ENCODE peak calls at places on chromosomes 3 and 15, in seven cellular contexts. E is AG10803, O is fibroblast of lung, A is GM20000, H is fibroblast of the aortic adventitia, G is foreskin keratinocyte, I is tibial artery. Z is an unnamed sample.

GRCh38 chr3:16373270-16373785 is 108.3 kb downstream of the OXNAD1 start:
- DNase-seq in E (no peak), O (no peak), A (no peak), H (no peak), G (no peak), I (no peak), Z (no peak)

GRCh38 chr3:52722491-52722890 is 16.6 kb downstream of the SPCS1 start:
- DNase-seq in E (no peak), O (no peak), A (no peak), H (no peak), G (no peak), I (no peak), Z (no peak)

GRCh38 chr3:17045705-17046104 is 160.9 kb downstream of the PLCL2 start:
- DNase-seq in E (no peak), O (no peak), A (no peak), H (no peak), G (no peak), I (no peak), Z (no peak)

GRCh38 chr3:194323785-194324735 is 27.1 kb downstream of the CPN2 start:
- DNase-seq in E (peak), O (peak), A (peak), H (peak), G (peak), I (no peak), Z (no peak)

GRCh38 chr3:113966172-113966571 is 18.4 kb downstream of the ZDHHC23 start:
- DNase-seq in E (no peak), O (no peak), A (no peak), H (no peak), G (no peak), I (no peak), Z (no peak)

GRCh38 chr15:31434418-31435255 is 108.0 kb downstream of the KLF13 start:
- DNase-seq in E (peak), O (peak), A (peak), H (peak), G (peak), I (peak), Z (no peak)

GRCh38 chr15:23690450-23690852 is 3.3 kb upstream of the NDN start:
- DNase-seq in E (peak), O (peak), A (no peak), H (peak), G (no peak), I (peak), Z (peak)

GRCh38 chr3:191518861-191519260 is 57.9 kb downstream of the PYDC2 start:
- DNase-seq in E (no peak), O (no peak), A (no peak), H (no peak), G (no peak), I (no peak), Z (no peak)

GRCh38 chr3:30319713-30320112 is 286.7 kb upstream of the TGFBR2 start:
- DNase-seq in E (peak), O (peak), A (no peak), H (peak), G (peak), I (no peak), Z (peak)

GRCh38 chr15:63628123-63628822 is 31.1 kb downstream of the FBXL22 start:
- DNase-seq in E (peak), O (no peak), A (no peak), H (no peak), G (no peak), I (no peak), Z (no peak)

GRCh38 chr3:13378155-13378554 is 42.0 kb downstream of the NUP210 start:
- DNase-seq in E (peak), O (no peak), A (no peak), H (no peak), G (no peak), I (no peak), Z (no peak)

GRCh38 chr3:112973325-112974177 is 1.4 kb downstream of the CD200R1 start:
- DNase-seq in E (no peak), O (no peak), A (peak), H (no peak), G (no peak), I (no peak), Z (no peak)

GRCh38 chr3:152623286-152623685 is 211.6 kb upstream of the P2RY1 start:
- DNase-seq in E (no peak), O (no peak), A (no peak), H (peak), G (no peak), I (no peak), Z (no peak)

GRCh38 chr3:153051427-153052095 is 110.5 kb upstream of the RAP2B start:
- DNase-seq in E (peak), O (peak), A (no peak), H (peak), G (peak), I (no peak), Z (no peak)

GRCh38 chr3:29392625-29393388 is 111.9 kb downstream of the RBMS3 start:
- DNase-seq in E (no peak), O (no peak), A (no peak), H (no peak), G (no peak), I (no peak), Z (no peak)

GRCh38 chr3:64084640-64085039 is 61.3 kb upstream of the PSMD6 start:
- DNase-seq in E (peak), O (peak), A (no peak), H (peak), G (peak), I (no peak), Z (no peak)

GRCh38 chr15:38662398-38662797 is 97.8 kb upstream of the RASGRP1 start:
- DNase-seq in E (no peak), O (no peak), A (no peak), H (no peak), G (no peak), I (no peak), Z (no peak)

GRCh38 chr15:60328852-60329443 is 68.8 kb downstream of the ANXA2 start:
- DNase-seq in E (peak), O (peak), A (peak), H (peak), G (no peak), I (no peak), Z (peak)

GRCh38 chr15:41713047-41713446 is 52.8 kb downstream of the MGA start:
- DNase-seq in E (no peak), O (peak), A (no peak), H (peak), G (no peak), I (no peak), Z (no peak)

GRCh38 chr3:45644063-45644462 is 45.1 kb upstream of the SACM1L start:
- DNase-seq in E (peak), O (peak), A (no peak), H (peak), G (peak), I (no peak), Z (no peak)

GRCh38 chr3:122227036-122227781 is 43.7 kb downstream of the CASR start:
- DNase-seq in E (no peak), O (no peak), A (no peak), H (no peak), G (no peak), I (no peak), Z (no peak)

GRCh38 chr15:42273900-42274692 is 863 bp upstream of the TMEM87A start:
- DNase-seq in E (peak), O (peak), A (peak), H (peak), G (peak), I (peak), Z (peak)

GRCh38 chr15:101615414-101615985 is 36.7 kb downstream of the TM2D3 start:
- DNase-seq in E (peak), O (no peak), A (no peak), H (peak), G (no peak), I (no peak), Z (no peak)

GRCh38 chr3:143179603-143180002 is 60.0 kb downstream of the CHST2 start:
- DNase-seq in E (no peak), O (no peak), A (no peak), H (no peak), G (no peak), I (no peak), Z (no peak)

GRCh38 chr3:182178488-182179200 is 466.9 kb downstream of the SOX2 start:
- DNase-seq in E (no peak), O (no peak), A (no peak), H (no peak), G (no peak), I (no peak), Z (no peak)

GRCh38 chr3:148002705-148003205 is 593.6 kb downstream of the ZIC1 start:
- DNase-seq in E (no peak), O (no peak), A (no peak), H (no peak), G (no peak), I (no peak), Z (no peak)

GRCh38 chr3:100650651-100651611 is 41.5 kb downstream of the ADGRG7 start:
- DNase-seq in E (peak), O (peak), A (peak), H (peak), G (peak), I (peak), Z (no peak)

GRCh38 chr3:182785142-182785541 is 8.2 kb upstream of the ATP11B start:
- DNase-seq in E (no peak), O (no peak), A (no peak), H (no peak), G (no peak), I (no peak), Z (no peak)

GRCh38 chr3:187186801-187187421 is 10.4 kb upstream of the RTP1 start:
- DNase-seq in E (peak), O (peak), A (no peak), H (peak), G (peak), I (peak), Z (no peak)

GRCh38 chr3:148707596-148708386 is 10.1 kb downstream of the AGTR1 start:
- DNase-seq in E (no peak), O (no peak), A (no peak), H (no peak), G (peak), I (no peak), Z (no peak)

DNA sequence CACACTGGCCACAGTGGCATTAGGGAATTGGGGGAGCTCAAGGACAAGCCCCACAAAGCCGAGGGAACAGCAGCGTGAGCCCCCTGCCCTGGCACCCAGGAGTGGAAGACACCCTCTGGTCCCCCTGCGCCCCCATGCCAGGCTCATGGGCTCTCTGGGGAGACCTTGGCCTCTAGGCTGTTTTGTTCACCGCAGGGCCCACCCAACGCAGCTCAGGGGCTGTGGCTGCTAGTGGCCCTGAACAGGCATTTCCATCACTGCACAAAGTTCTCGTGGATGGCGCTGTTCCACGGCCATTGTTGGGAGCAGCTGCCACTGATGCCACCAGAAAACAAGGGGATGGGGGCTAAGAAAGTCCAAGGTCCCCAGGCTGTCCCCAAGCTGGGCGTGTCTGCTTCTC is 147.7 kb downstream of the NSMCE3 start:
- DNase-seq in E (no peak), O (no peak), A (no peak), H (no peak), G (no peak), I (no peak), Z (no peak)
- TF ChIP-seq CTCF in E (no peak), O (no peak), A (no peak), H (no peak), G (no peak), I (no peak), Z (no peak)

DNA sequence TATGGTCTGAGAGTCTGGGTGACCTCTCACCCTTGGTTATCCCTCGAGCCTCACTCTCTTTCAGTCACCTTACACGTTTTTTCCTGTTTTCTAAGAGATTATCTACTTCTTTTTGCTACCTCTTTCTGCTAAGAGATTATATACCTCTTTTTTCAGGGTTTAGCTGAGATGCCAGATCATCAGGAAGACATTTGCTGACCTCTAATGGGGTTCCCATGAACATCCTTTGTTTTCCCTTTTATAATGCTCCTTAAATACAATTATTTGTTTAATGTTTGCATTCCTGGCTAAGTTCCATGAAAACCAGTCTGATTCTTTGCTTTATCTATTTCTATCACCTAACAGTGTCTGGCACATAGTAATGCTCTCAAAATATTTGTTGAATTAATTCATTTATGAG is 39.6 kb downstream of the LEKR1 start:
- DNase-seq in E (peak), O (peak), A (no peak), H (peak), G (no peak), I (no peak), Z (no peak)
- TF ChIP-seq CTCF in E (peak), O (no peak), A (no peak), H (peak), G (peak), I (no peak), Z (no peak)

GRCh38 chr3:170356596-170357175 is 829 bp upstream of the SKIL start:
- DNase-seq in E (peak), O (peak), A (peak), H (peak), G (peak), I (peak), Z (peak)
- TF ChIP-seq CTCF in E (no peak), O (no peak), A (no peak), H (no peak), G (no peak), I (no peak), Z (no peak)

DNA sequence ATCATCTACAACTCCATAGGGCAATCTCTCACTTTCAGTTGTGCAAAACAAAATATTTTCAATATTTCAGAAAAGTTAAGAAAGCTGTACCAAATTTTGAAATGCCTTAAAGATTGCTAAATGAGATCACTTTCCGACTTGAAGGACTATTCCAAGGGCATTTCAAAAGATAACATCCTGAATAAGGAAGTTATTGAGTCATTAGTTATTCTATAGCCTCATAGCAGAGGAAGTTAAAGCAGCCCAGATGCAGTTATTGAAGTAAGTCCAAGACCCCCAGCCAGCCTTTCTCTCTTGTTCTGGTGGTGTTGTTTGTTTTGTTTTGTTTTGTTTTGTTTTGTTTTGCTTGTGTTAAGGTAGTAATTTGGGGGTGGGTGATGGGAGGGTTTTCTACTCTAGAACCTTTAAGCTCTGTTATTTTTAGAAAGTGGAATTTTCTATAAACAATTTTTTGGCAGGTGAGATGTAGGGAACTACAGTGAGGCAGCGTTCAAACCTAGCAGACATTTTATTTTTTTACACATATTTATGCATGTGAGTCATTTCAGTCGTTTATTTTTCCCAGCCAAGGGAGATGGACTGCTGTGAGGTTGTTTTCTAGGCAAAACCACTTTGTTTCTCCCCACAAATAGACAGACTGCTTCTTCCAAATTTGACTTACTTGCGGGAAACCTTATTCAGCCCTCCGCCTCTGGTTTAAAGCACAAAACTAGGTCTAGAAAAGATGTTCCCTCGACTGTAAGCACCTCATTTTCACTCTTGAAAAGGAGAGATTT is 216.3 kb upstream of the ARPP21 start:
- DNase-seq in E (no peak), O (no peak), A (no peak), H (peak), G (no peak), I (no peak), Z (no peak)
- TF ChIP-seq CTCF in E (no peak), O (no peak), A (no peak), H (no peak), G (no peak), I (no peak), Z (no peak)